ENCODE peak calls at places on chromosomes 5 and 9, in six cellular contexts. Q, E, F, B, R and M are unnamed samples.

GRCh38 chr5:122515709-122516431 is 203.8 kb downstream of the SNCAIP start:
- DNase-seq in Q (peak), E (peak), F (peak), B (no peak), R (peak), M (peak)

GRCh38 chr5:126450388-126450787 is 27.2 kb downstream of the GRAMD2B start:
- DNase-seq in Q (no peak), E (no peak), F (peak), B (no peak), R (no peak), M (no peak)

GRCh38 chr5:179217956-179218355 is 127.3 kb downstream of the ADAMTS2 start:
- DNase-seq in Q (no peak), E (no peak), F (no peak), B (no peak), R (no peak), M (no peak)

GRCh38 chr5:157143127-157143959 is 678 bp upstream of the MED7 start:
- DNase-seq in Q (peak), E (no peak), F (peak), B (no peak), R (no peak), M (peak)

GRCh38 chr9:18493361-18494015 is 19.5 kb downstream of the ADAMTSL1 start:
- DNase-seq in Q (no peak), E (no peak), F (no peak), B (no peak), R (peak), M (no peak)

GRCh38 chr5:127648997-127649550 is at the start of gene CTXN3:
- DNase-seq in Q (no peak), E (no peak), F (no peak), B (no peak), R (no peak), M (no peak)

GRCh38 chr9:13628526-13628925 is 349.0 kb upstream of the MPDZ start:
- DNase-seq in Q (no peak), E (no peak), F (no peak), B (no peak), R (no peak), M (no peak)

GRCh38 chr9:134287591-134288518 is 38.4 kb upstream of the RXRA start:
- DNase-seq in Q (no peak), E (no peak), F (peak), B (no peak), R (no peak), M (no peak)

GRCh38 chr9:89868100-89868499 is 263.3 kb downstream of the GADD45G start:
- DNase-seq in Q (no peak), E (no peak), F (no peak), B (no peak), R (no peak), M (no peak)

GRCh38 chr9:33315371-33315770 is 25.1 kb downstream of the NFX1 start:
- DNase-seq in Q (no peak), E (no peak), F (no peak), B (no peak), R (no peak), M (peak)

GRCh38 chr9:133114451-133114885 is 6.6 kb downstream of the RALGDS start:
- DNase-seq in Q (no peak), E (no peak), F (no peak), B (no peak), R (no peak), M (no peak)

GRCh38 chr9:82665324-82665723 is 397.6 kb downstream of the RASEF start:
- DNase-seq in Q (no peak), E (no peak), F (no peak), B (no peak), R (no peak), M (no peak)

GRCh38 chr5:97874491-97874890 is 691.4 kb upstream of the RIOK2 start:
- DNase-seq in Q (no peak), E (no peak), F (no peak), B (no peak), R (no peak), M (no peak)

GRCh38 chr5:65808818-65809217 is 86.8 kb downstream of the NLN start:
- DNase-seq in Q (no peak), E (peak), F (no peak), B (no peak), R (no peak), M (no peak)

GRCh38 chr5:109558952-109559351 is 130.8 kb upstream of the MAN2A1 start:
- DNase-seq in Q (no peak), E (no peak), F (no peak), B (no peak), R (no peak), M (no peak)

GRCh38 chr5:63255609-63256008 is 677.0 kb downstream of the LRRC70 start:
- DNase-seq in Q (no peak), E (no peak), F (no peak), B (no peak), R (no peak), M (peak)

GRCh38 chr5:113489299-113489698 is 1.0 kb upstream of the MCC start:
- DNase-seq in Q (peak), E (peak), F (no peak), B (no peak), R (peak), M (peak)

GRCh38 chr5:102959055-102959454 is 160.9 kb downstream of the GIN1 start:
- DNase-seq in Q (peak), E (peak), F (no peak), B (no peak), R (peak), M (no peak)

GRCh38 chr5:137724251-137724650 is 11.6 kb downstream of the KLHL3 start:
- DNase-seq in Q (no peak), E (no peak), F (no peak), B (no peak), R (no peak), M (no peak)

GRCh38 chr9:136827794-136828473 is 14.3 kb upstream of the AJM1 start:
- DNase-seq in Q (no peak), E (no peak), F (no peak), B (no peak), R (no peak), M (no peak)

GRCh38 chr5:82259172-82259800 is 18.9 kb downstream of the RPS23 start:
- DNase-seq in Q (peak), E (peak), F (no peak), B (no peak), R (peak), M (peak)

GRCh38 chr9:13778486-13779110 is 499.1 kb upstream of the MPDZ start:
- DNase-seq in Q (no peak), E (no peak), F (no peak), B (no peak), R (no peak), M (no peak)

GRCh38 chr9:38015267-38015666 is 53.8 kb downstream of the SHB start:
- DNase-seq in Q (no peak), E (no peak), F (no peak), B (no peak), R (no peak), M (no peak)

GRCh38 chr5:78597858-78598415 is 50.6 kb downstream of the LHFPL2 start:
- DNase-seq in Q (no peak), E (no peak), F (no peak), B (no peak), R (peak), M (no peak)

GRCh38 chr5:69006030-69006429 is 87.8 kb upstream of the SLC30A5 start:
- DNase-seq in Q (no peak), E (no peak), F (no peak), B (no peak), R (no peak), M (no peak)

GRCh38 chr9:6239048-6239461 is 23.4 kb downstream of the IL33 start:
- DNase-seq in Q (no peak), E (no peak), F (no peak), B (no peak), R (no peak), M (no peak)

GRCh38 chr9:98771209-98771874 is 25.0 kb downstream of the ANKS6 start:
- DNase-seq in Q (no peak), E (no peak), F (no peak), B (no peak), R (no peak), M (no peak)

GRCh38 chr5:180802325-180803180 is at the start of gene MGAT1:
- DNase-seq in Q (peak), E (no peak), F (peak), B (no peak), R (peak), M (peak)

GRCh38 chr9:12538842-12539584 is 154.2 kb upstream of the TYRP1 start:
- DNase-seq in Q (no peak), E (no peak), F (no peak), B (no peak), R (no peak), M (no peak)

GRCh38 chr9:131612851-131613250 is 67.5 kb downstream of the PRRT1B start:
- DNase-seq in Q (no peak), E (no peak), F (no peak), B (no peak), R (no peak), M (no peak)

GRCh38 chr9:81622471-81623245 is 66.7 kb downstream of the TLE1 start:
- DNase-seq in Q (no peak), E (no peak), F (no peak), B (no peak), R (no peak), M (no peak)

GRCh38 chr9:130167927-130168326 is 4.3 kb upstream of the NCS1 start:
- DNase-seq in Q (no peak), E (no peak), F (no peak), B (no peak), R (no peak), M (no peak)
- TF ChIP-seq MAX in Q (no peak), E (no peak), F (no peak), B (no peak), R (no peak), M (no peak)

DNA sequence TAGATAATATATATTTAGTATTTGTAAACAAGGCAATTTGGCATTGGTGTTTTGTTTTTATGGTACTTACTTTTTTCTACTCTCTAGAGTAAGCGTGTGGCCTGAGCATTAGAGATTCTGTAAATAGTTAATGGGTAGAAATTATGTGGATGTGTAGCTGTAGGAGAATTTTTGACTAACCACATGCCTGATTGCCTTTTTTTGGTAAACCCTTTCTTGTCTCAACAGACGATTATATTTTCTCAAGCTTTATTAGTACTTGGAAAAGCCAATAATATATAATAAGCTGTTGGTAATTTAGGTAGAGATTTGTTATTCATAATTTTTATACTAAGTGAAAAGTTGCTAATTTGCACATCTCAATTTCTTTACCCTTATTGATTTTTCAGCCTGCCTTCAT is 76.8 kb downstream of the FCHO2 start:
- DNase-seq in Q (no peak), E (no peak), F (no peak), B (no peak), R (no peak), M (no peak)
- TF ChIP-seq POLR2A in Q (no peak), E (no peak), F (no peak), B (no peak), R (no peak), M (no peak)

GRCh38 chr5:173326501-173326960 is 1.7 kb downstream of the STC2 start:
- DNase-seq in Q (no peak), E (no peak), F (peak), B (no peak), R (peak), M (peak)

GRCh38 chr5:173328896-173329369 is 719 bp upstream of the STC2 start:
- DNase-seq in Q (peak), E (peak), F (no peak), B (no peak), R (peak), M (peak)

GRCh38 chr5:173327084-173327947 is 898 bp downstream of the STC2 start:
- DNase-seq in Q (peak), E (no peak), F (peak), B (no peak), R (peak), M (peak)

GRCh38 chr5:173329370-173330150 is 1.3 kb upstream of the STC2 start:
- DNase-seq in Q (no peak), E (peak), F (no peak), B (peak), R (no peak), M (peak)

DNA sequence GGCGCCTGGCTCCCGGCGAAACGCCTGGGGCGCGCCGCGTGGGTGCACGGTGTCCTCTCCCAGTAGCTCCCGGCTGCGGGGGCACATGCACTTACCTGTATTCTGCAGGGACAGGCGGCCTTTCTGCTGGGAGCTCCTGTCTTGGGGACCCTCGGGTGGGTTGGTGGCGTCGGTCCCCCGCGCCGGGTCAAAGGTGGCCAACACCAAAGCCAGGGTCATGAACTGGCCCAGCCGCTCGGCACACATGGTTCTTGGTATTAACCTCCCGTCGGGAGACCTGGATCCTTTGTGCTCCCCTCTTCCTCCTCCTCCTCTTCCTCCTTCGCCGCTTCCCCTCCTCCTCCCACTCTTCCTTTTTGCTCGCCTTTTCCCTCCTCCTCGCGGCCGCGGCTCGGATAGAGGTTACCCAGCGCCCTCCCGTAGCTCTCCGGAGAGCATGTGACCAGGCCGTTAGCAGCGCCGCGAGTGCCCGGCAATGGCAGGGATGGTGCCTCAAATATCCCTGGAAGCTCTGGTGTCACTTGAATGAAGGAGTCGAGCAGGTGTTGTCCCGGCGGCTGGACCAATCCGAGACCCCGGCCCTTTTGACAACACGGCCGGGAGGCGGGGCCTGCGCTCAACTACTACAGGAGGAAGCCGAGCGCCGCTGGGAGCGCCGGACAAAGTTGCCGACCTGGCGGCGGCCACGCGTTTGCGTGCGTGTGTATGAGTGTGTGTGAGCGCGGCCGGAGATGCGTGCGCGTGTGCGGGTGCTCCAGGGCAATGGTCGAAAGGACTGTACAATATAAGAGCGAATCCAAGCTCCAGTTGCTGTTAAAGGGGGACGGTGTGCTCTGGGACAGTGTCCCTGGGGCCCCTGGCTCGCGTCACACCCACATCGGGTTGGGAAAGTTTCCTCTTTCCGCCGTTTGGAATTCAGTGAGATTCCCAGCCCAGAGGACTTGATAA is at the start of gene STC2:
- DNase-seq in Q (peak), E (peak), F (peak), B (peak), R (peak), M (peak)
- TF ChIP-seq MAX in Q (peak), E (no peak), F (peak), B (peak), R (no peak), M (peak)

DNA sequence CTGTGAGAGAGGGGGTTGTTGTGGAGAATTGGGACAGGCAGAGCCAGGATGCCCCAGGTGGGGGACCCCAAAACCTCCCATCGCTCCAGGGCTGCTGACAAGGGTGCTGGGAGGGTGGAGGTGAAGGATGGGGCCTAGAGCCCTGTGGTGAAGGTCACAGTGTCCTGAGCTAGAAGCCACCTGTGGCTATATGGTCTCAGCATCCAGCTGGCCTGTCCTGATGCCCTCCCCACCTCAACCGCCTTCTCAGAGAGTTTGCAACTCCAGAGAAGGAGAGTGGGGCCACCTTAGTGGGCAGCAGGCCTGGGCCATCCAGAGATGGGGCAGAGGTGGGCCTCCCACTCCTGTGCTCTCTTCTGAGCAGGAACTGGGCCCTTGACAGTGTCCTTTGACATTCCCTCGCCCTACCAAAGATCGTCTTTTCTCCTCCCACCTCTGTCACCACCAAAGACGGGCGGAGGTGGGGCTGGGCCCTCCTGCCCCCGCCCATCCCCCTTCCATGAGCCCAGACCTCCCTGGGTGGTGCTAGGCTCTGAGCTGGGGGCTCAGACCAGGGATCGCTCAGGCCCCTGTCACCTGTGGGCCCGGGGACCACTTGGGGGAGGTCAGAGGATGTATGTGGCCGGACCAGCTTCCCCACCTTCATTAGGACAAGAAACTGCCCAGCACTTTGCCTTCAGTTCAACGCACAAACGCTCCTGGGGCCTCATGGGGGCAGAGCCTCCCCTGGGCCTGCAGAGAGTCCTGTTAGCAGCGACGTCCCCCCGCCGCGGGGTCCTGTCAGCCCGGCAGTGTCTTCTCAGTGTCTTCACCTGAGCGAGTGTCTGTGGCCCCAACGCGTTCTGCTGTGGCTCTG is 10.0 kb upstream of the DOLPP1 start:
- DNase-seq in Q (no peak), E (no peak), F (no peak), B (no peak), R (no peak), M (no peak)
- TF ChIP-seq POLR2A in Q (no peak), E (no peak), F (no peak), B (no peak), R (no peak), M (no peak)

DNA sequence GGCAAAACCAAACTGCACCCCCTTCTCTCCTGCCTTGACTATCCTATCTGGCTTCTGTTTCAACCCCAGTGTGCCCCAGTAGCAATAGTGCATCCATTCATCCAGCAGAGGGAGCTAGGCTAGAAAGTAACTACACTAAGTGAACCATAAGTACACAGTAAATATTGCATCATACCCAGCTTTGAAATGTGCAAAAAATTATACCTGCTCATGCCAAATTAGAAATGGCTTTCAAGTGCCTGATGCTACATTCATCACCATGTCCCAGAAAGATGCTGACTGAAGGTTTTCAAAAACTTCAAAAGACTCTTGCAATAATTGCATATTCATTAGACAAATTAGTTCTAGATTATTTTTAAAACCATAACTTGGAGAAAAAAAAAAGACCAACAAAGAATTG is 153.5 kb downstream of the PRELID2 start:
- DNase-seq in Q (peak), E (peak), F (peak), B (peak), R (peak), M (peak)
- TF ChIP-seq MAX in Q (no peak), E (peak), F (no peak), B (no peak), R (no peak), M (peak)

GRCh38 chr5:149345147-149345891 is at the start of gene GRPEL2:
- DNase-seq in Q (peak), E (peak), F (peak), B (peak), R (peak), M (peak)
- TF ChIP-seq POLR2A in Q (peak), E (peak), F (peak), B (peak), R (peak), M (peak)

DNA sequence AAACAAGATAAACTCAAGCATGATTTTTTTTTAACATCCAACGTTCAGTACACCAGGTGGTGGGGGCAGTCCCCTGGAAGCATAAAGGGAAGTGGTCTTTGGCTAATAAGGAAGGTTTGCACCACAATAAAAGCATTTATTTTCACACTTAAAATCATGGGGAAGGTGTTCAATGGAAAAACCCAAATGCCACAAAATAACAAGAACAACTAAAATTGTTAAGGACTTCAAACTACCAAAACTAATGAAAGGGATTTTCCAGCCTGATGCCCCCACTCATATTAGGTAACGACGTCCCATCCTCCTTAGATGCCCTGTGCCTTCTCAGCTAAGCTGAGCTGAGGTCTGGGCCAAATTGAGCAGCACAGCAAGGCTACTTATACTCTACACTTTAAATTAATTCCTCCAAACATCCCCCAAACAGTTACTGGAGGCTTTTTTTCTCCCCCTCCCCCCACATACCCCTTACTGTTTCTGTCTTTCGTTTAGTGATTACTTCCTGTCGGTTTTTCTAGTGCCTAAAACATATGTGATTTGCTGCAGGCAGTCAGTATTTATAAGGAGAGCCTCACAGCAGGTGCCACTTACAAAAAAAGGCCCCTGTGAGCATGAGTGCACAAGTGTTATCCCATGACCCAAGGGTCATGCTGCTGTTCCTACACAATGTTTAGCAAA is 259.7 kb upstream of the ZNF608 start:
- DNase-seq in Q (no peak), E (no peak), F (no peak), B (peak), R (peak), M (no peak)
- TF ChIP-seq MAX in Q (no peak), E (no peak), F (no peak), B (no peak), R (no peak), M (no peak)